ENCODE peak calls at places on chromosome 1, in ten cellular contexts. I, A, R, F, L, V, X, T, H and Z are unnamed samples.

GRCh38 chr1:229070168-229070567 is 200.7 kb upstream of the RAB4A start:
- DNase-seq in I (peak; percentile 96), A (no peak), R (peak; percentile 97), F (no peak), L (peak; percentile 98), V (no peak), X (no peak), T (peak; percentile 80), H (peak; percentile 23), Z (peak; percentile 82)

GRCh38 chr1:67053535-67053784 is 488 bp downstream of the SLC35D1 start:
- DNase-seq in I (no peak), A (no peak), R (peak; percentile 72), F (no peak), L (peak; percentile 57), V (peak; percentile 68), X (peak; percentile 54), T (no peak), H (no peak), Z (no peak)

GRCh38 chr1:1080122-1080753 is 6.1 kb upstream of the RNF223 start:
- DNase-seq in I (no peak), A (peak; percentile 94), R (peak; percentile 68), F (no peak), L (no peak), V (peak; percentile 81), X (peak; percentile 45), T (no peak), H (no peak), Z (no peak)

GRCh38 chr1:244778356-244778755 is 57.1 kb upstream of the COX20 start:
- DNase-seq in I (no peak), A (no peak), R (no peak), F (no peak), L (no peak), V (no peak), X (no peak), T (peak; percentile 79), H (no peak), Z (no peak)

GRCh38 chr1:162072770-162073169 is 3.3 kb downstream of the NOS1AP start:
- DNase-seq in I (no peak), A (no peak), R (no peak), F (no peak), L (no peak), V (no peak), X (no peak), T (no peak), H (no peak), Z (no peak)

GRCh38 chr1:26530898-26531598 is 1.5 kb downstream of the RPS6KA1 start:
- DNase-seq in I (no peak), A (peak; percentile 96), R (no peak), F (no peak), L (peak; percentile 78), V (peak; percentile 81), X (peak; percentile 87), T (peak; percentile 97), H (no peak), Z (peak; percentile 84)

GRCh38 chr1:4657920-4658585 is 3.6 kb downstream of the AJAP1 start:
- DNase-seq in I (no peak), A (no peak), R (no peak), F (no peak), L (no peak), V (peak; percentile 18), X (no peak), T (no peak), H (no peak), Z (no peak)

GRCh38 chr1:23718482-23718881 is 24.8 kb upstream of the ELOA start:
- DNase-seq in I (no peak), A (peak; percentile 94), R (no peak), F (peak; percentile 82), L (no peak), V (peak; percentile 78), X (peak; percentile 36), T (no peak), H (no peak), Z (no peak)

GRCh38 chr1:31483012-31483946 is 70.3 kb downstream of the SERINC2 start:
- DNase-seq in I (no peak), A (no peak), R (peak; percentile 59), F (no peak), L (peak; percentile 66), V (no peak), X (no peak), T (peak; percentile 95), H (no peak), Z (no peak)

GRCh38 chr1:231778009-231778719 is 151.6 kb downstream of the DISC1 start:
- DNase-seq in I (no peak), A (no peak), R (peak; percentile 66), F (no peak), L (peak; percentile 32), V (no peak), X (no peak), T (peak; percentile 25), H (no peak), Z (no peak)

GRCh38 chr1:62426238-62426637 is 10.6 kb upstream of the USP1 start:
- DNase-seq in I (no peak), A (no peak), R (no peak), F (no peak), L (no peak), V (no peak), X (no peak), T (peak; percentile 24), H (no peak), Z (no peak)

GRCh38 chr1:17802164-17802563 is 47.0 kb downstream of the ACTL8 start:
- DNase-seq in I (peak; percentile 41), A (no peak), R (no peak), F (no peak), L (no peak), V (no peak), X (no peak), T (no peak), H (no peak), Z (peak; percentile 79)

GRCh38 chr1:71047635-71048607 is at the start of gene PTGER3:
- DNase-seq in I (peak; percentile 83), A (peak; percentile 54), R (peak; percentile 87), F (no peak), L (peak; percentile 61), V (peak; percentile 87), X (peak; percentile 42), T (peak; percentile 12), H (no peak), Z (no peak)

GRCh38 chr1:83702349-83702748 is 296.6 kb downstream of the TTLL7 start:
- DNase-seq in I (no peak), A (no peak), R (no peak), F (no peak), L (no peak), V (no peak), X (no peak), T (no peak), H (no peak), Z (no peak)

GRCh38 chr1:183734600-183735036 is 70.3 kb upstream of the RGL1 start:
- DNase-seq in I (no peak), A (peak; percentile 59), R (peak; percentile 63), F (no peak), L (peak; percentile 39), V (peak; percentile 54), X (no peak), T (no peak), H (no peak), Z (no peak)

GRCh38 chr1:227926896-227927885 is 20.5 kb downstream of the WNT9A start:
- DNase-seq in I (no peak), A (no peak), R (peak; percentile 41), F (no peak), L (no peak), V (no peak), X (no peak), T (no peak), H (no peak), Z (no peak)

GRCh38 chr1:84298688-84299535 is 2.6 kb upstream of the SAMD13 start:
- DNase-seq in I (peak; percentile 82), A (peak; percentile 60), R (peak; percentile 60), F (no peak), L (peak; percentile 34), V (peak; percentile 57), X (no peak), T (peak; percentile 13), H (no peak), Z (no peak)

GRCh38 chr1:204441558-204441957 is 29.9 kb upstream of the PPP1R15B start:
- DNase-seq in I (no peak), A (no peak), R (no peak), F (no peak), L (no peak), V (no peak), X (no peak), T (no peak), H (no peak), Z (no peak)
- H3K27ac ChIP-seq in I (peak overlapping the region; percentile 90), A (no peak overlapping the region), R (no peak overlapping the region), F (no peak overlapping the region), L (no peak overlapping the region), V (no peak overlapping the region), X (no peak overlapping the region), T (no peak overlapping the region), H (peak overlapping the region; percentile 93), Z (peak overlapping the region; percentile 79)

GRCh38 chr1:46131093-46131492 is 1.3 kb downstream of the PIK3R3 start:
- DNase-seq in I (no peak), A (no peak), R (no peak), F (no peak), L (no peak), V (no peak), X (no peak), T (no peak), H (no peak), Z (no peak)
- H3K27ac ChIP-seq in I (no peak overlapping the region), A (no peak overlapping the region), R (peak overlapping the region; percentile 30), F (no peak overlapping the region), L (peak overlapping the region; percentile 98), V (peak overlapping the region; percentile 100), X (no peak overlapping the region), T (peak overlapping the region; percentile 91), H (peak overlapping the region; percentile 89), Z (peak overlapping the region; percentile 92)

DNA sequence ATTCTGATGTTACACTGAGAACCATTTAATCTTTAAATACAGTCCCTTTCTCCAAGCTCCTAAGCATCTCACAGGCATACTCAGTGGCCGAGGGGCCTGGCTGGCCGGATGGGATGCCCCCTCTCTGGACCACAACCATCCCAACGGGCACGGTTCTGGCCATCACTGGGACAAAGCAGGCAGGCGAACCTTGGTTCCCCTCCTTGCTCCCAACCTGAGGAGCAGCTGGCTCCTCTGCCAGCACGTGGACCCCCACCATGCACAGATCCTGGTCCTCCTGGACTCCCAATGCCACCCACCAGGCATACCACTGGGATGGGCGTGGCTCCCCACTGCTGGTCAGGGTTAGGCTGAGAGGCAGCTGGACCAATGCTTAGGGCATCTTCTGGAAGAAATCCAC is 19.8 kb upstream of the PRDM16 start:
- DNase-seq in I (peak; percentile 47), A (no peak), R (no peak), F (no peak), L (no peak), V (no peak), X (no peak), T (no peak), H (no peak), Z (no peak)
- H3K27ac ChIP-seq in I (no peak overlapping the region), A (no peak overlapping the region), R (no peak overlapping the region), F (no peak overlapping the region), L (no peak overlapping the region), V (no peak overlapping the region), X (no peak overlapping the region), T (no peak overlapping the region), H (no peak overlapping the region), Z (no peak overlapping the region)

DNA sequence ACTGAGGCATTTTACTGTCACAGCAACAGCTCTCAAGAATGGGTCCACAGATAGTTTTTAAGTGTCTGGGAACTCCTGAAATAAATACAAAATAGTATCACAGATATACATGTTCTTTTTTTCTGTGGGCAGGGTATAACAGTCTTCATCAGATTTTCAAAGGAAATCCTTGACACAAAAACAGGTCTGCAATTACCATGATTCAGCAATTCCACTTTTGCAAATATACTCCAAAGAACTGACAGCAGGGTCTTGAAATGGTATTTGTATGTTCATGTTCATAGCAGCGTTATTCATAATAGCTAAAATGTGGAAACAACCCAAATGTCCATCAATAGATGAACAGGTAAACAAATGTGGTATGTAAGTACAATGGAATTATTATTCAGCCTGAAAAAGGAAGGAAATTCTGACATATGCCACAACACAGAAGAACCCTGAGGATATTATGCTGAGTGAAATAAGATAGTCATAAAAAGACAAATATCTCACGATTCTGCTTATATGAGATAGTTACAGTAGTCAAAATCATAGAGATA is 85.0 kb downstream of the EPS15 start:
- DNase-seq in I (no peak), A (no peak), R (no peak), F (no peak), L (no peak), V (no peak), X (no peak), T (no peak), H (no peak), Z (no peak)
- H3K27ac ChIP-seq in I (peak overlapping the region; percentile 63), A (no peak overlapping the region), R (no peak overlapping the region), F (no peak overlapping the region), L (no peak overlapping the region), V (no peak overlapping the region), X (no peak overlapping the region), T (no peak overlapping the region), H (peak overlapping the region; percentile 34), Z (no peak overlapping the region)